ENCODE peak calls at places on chromosomes 2 and 18, in nine cellular contexts. G, J, U, S, P, D, E, K and M are unnamed samples.
A peak's percentile ranks its signal among the peaks of the same experiment; 100 is the strongest.

GRCh38 chr2:20218331-20219320 is 6.3 kb downstream of the SDC1 start:
- DNase-seq in E (no peak), U (no peak), S (no peak), J (no peak), G (no peak), K (no peak), P (no peak), D (no peak), M (peak; percentile 56)

GRCh38 chr2:160967523-160967922 is 192.7 kb upstream of the TANK start:
- DNase-seq in S (no peak), G (no peak), U (no peak), K (no peak), P (no peak), E (no peak), J (no peak), D (no peak), M (no peak)

GRCh38 chr2:234300393-234300792 is 196.5 kb downstream of the ARL4C start:
- DNase-seq in U (no peak), J (no peak), E (no peak), G (no peak), S (no peak), P (no peak), D (no peak), K (no peak), M (no peak)

GRCh38 chr18:63603772-63604171 is 16.6 kb downstream of the SERPINB13 start:
- DNase-seq in S (no peak), P (no peak), J (no peak), U (no peak), G (no peak), K (no peak), E (no peak), D (no peak), M (no peak)

GRCh38 chr2:100819365-100820345 is at the start of gene NPAS2:
- DNase-seq in K (peak; percentile 46), E (peak; percentile 53), S (peak; percentile 77), G (no peak), P (no peak), D (peak; percentile 46), J (peak; percentile 59), U (peak; percentile 30), M (peak; percentile 73)

GRCh38 chr18:8778824-8779223 is 73.5 kb downstream of the MTCL1 start:
- DNase-seq in P (no peak), J (no peak), D (no peak), K (no peak), E (peak; percentile 13), G (no peak), U (no peak), S (no peak), M (no peak)

GRCh38 chr2:151363709-151364108 is 6.3 kb downstream of the TNFAIP6 start:
- DNase-seq in S (peak; percentile 70), U (peak; percentile 76), K (no peak), J (no peak), G (peak; percentile 87), P (no peak), D (peak; percentile 40), E (no peak), M (peak; percentile 57)

GRCh38 chr18:70372450-70373061 is 83.7 kb downstream of the SOCS6 start:
- DNase-seq in E (no peak), U (no peak), S (no peak), G (no peak), J (no peak), K (no peak), D (no peak), P (no peak), M (no peak)

GRCh38 chr2:236629961-236630872 is 60.6 kb downstream of the ACKR3 start:
- DNase-seq in U (no peak), P (no peak), D (no peak), E (peak; percentile 16), S (peak; percentile 51), G (no peak), K (no peak), J (no peak), M (peak; percentile 56)

GRCh38 chr2:16106619-16107018 is 166.3 kb downstream of the MYCN start:
- DNase-seq in P (no peak), D (no peak), S (no peak), J (no peak), K (no peak), U (no peak), E (no peak), G (no peak), M (no peak)

GRCh38 chr2:12700989-12701388 is 15.7 kb upstream of the TRIB2 start:
- DNase-seq in G (no peak), S (no peak), P (no peak), J (no peak), E (no peak), K (no peak), U (no peak), D (no peak), M (no peak)

GRCh38 chr18:41504316-41504715 is 450.7 kb upstream of the PIK3C3 start:
- DNase-seq in S (no peak), D (no peak), P (no peak), K (no peak), J (no peak), E (no peak), G (no peak), U (no peak), M (no peak)

GRCh38 chr2:114742245-114742644 is 299.8 kb downstream of the DPP10 start:
- DNase-seq in U (no peak), P (no peak), E (no peak), J (no peak), K (no peak), S (no peak), G (no peak), D (no peak), M (no peak)

GRCh38 chr18:10875836-10876235 is 273.5 kb downstream of the PIEZO2 start:
- DNase-seq in U (no peak), D (no peak), G (no peak), S (no peak), K (no peak), P (no peak), E (no peak), J (no peak), M (no peak)
- TF ChIP-seq POLR2AphosphoS5 in U (no peak), D (no peak), G (no peak), S (no peak), K (no peak), P (no peak), E (no peak), J (no peak), M (no peak)

GRCh38 chr2:33229646-33230045 is 246.8 kb upstream of the RASGRP3 start:
- DNase-seq in E (no peak), J (no peak), S (no peak), P (no peak), U (no peak), D (no peak), G (no peak), K (no peak), M (no peak)
- TF ChIP-seq CTCF in E (no peak), J (no peak), S (no peak), P (no peak), U (no peak), D (no peak), G (no peak), K (no peak), M (no peak)

GRCh38 chr2:27737676-27738348 is 33.7 kb upstream of the MRPL33 start:
- DNase-seq in G (no peak), S (no peak), P (no peak), U (no peak), J (no peak), D (peak; percentile 78), K (no peak), E (peak; percentile 53), M (no peak)
- TF ChIP-seq POLR2AphosphoS5 in G (no peak), S (no peak), P (no peak), U (no peak), J (no peak), D (peak; percentile 82), K (no peak), E (peak; percentile 8), M (no peak)

GRCh38 chr2:2146220-2146619 is 184.9 kb downstream of the MYT1L start:
- DNase-seq in P (no peak), E (no peak), D (no peak), S (no peak), J (no peak), U (no peak), G (no peak), K (no peak), M (no peak)

GRCh38 chr2:2147024-2147900 is 183.8 kb downstream of the MYT1L start:
- DNase-seq in E (no peak), P (no peak), D (no peak), K (peak; percentile 28), S (no peak), G (no peak), U (no peak), J (no peak), M (no peak)

GRCh38 chr2:2142350-2142749 is 188.7 kb downstream of the MYT1L start:
- DNase-seq in D (no peak), G (no peak), K (no peak), J (no peak), P (no peak), S (no peak), E (no peak), U (no peak), M (no peak)
- TF ChIP-seq CTCF in D (no peak), G (no peak), K (no peak), J (no peak), P (no peak), S (no peak), E (no peak), U (no peak), M (no peak)

DNA sequence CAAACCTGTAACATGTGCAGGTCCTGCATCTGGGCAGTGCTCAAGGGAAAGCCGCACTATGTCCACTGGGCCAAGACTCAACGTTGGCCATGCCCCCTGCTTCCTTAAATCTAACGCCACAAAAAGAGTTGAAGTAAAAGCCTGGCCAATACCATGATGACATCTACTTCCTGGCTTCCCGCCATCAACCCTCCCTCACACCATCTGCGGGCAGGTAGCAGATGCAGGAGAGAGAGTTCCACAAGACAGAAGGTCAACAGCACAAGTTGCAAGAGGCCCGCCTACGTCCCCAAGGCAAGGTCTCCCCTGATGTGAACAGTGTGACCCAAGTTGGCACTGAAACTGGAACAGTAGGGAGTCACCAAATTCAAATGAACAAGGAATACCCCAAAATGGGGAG is 48.4 kb downstream of the ABCG8 start:
- DNase-seq in E (no peak), D (no peak), G (peak; percentile 39), P (no peak), J (no peak), S (no peak), K (no peak), U (no peak), M (no peak)
- TF ChIP-seq POLR2AphosphoS5 in E (no peak), D (no peak), G (no peak), P (no peak), J (no peak), S (no peak), K (no peak), U (no peak), M (no peak)